ENCODE peak calls at places on chromosomes 13 and 19, in seven cellular contexts. H, O, J, Z, I, K and S are unnamed samples.

GRCh38 chr19:3570619-3571018 is 2.1 kb upstream of the HMG20B start:
- DNase-seq in Z (no peak), O (no peak), J (no peak), H (no peak), K (no peak), I (peak), S (no peak)

GRCh38 chr13:31209172-31209818 is 9.5 kb downstream of the B3GLCT start:
- DNase-seq in J (no peak), H (no peak), K (peak), Z (no peak), O (peak), I (no peak), S (peak)

GRCh38 chr19:10136936-10137335 is 17.2 kb upstream of the EIF3G start:
- DNase-seq in Z (no peak), H (no peak), I (no peak), J (no peak), K (no peak), O (no peak), S (no peak)

GRCh38 chr13:94192576-94192975 is 286.9 kb downstream of the DCT start:
- DNase-seq in K (no peak), J (no peak), O (peak), Z (no peak), H (no peak), I (peak), S (no peak)

GRCh38 chr13:61918841-61919240 is 503.2 kb upstream of the PCDH20 start:
- DNase-seq in K (no peak), H (no peak), J (no peak), O (no peak), I (no peak), Z (no peak), S (no peak)

GRCh38 chr13:33259296-33259695 is 26.3 kb downstream of the STARD13 start:
- DNase-seq in Z (no peak), O (peak), K (no peak), I (peak), H (no peak), J (no peak), S (no peak)

GRCh38 chr19:850221-850978 is 1.7 kb upstream of the ELANE start:
- DNase-seq in I (no peak), Z (no peak), H (no peak), O (peak), J (peak), K (no peak), S (no peak)

GRCh38 chr13:40058757-40059236 is 403.3 kb downstream of the COG6 start:
- DNase-seq in J (no peak), Z (peak), H (no peak), I (no peak), O (no peak), K (no peak), S (no peak)

GRCh38 chr13:100338265-100338664 is 249.4 kb downstream of the PCCA start:
- DNase-seq in I (no peak), J (no peak), H (no peak), K (no peak), O (no peak), Z (no peak), S (no peak)
- H3K4me3 ChIP-seq in I (no peak), J (no peak), H (no peak), K (no peak), O (no peak), Z (no peak), S (no peak)

GRCh38 chr13:92224052-92224821 is 825.8 kb downstream of the GPC5 start:
- DNase-seq in O (no peak), I (no peak), Z (no peak), K (no peak), J (no peak), H (no peak), S (peak)
- TF ChIP-seq POLR2AphosphoS5 in O (no peak), I (no peak), Z (no peak), K (no peak), J (no peak), H (no peak), S (no peak)

DNA sequence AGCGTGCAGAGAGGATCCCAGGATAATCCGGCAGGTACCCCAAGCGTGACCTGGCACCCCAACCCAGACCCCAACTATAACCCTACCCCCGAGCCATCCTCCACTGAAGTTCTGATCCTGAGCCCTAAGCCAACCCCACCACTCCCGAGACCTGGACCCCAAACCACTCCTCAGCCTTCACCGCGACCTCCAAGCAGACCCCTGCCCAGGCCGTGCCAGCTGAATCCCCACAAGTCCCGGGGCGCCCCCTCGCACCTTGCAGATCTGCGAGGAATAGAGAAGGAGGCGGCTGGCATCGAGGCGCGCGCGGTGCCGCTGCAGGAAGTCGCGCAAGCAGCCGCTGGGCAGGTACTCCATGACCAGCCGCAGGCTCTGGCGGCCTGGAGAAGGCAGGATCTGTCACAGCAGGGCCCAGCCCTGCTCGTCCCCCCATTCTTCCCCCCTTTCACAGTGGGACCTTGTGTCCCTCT is 10.1 kb upstream of the INSL3 start:
- DNase-seq in Z (no peak), J (no peak), O (peak), H (no peak), K (no peak), I (no peak), S (no peak)
- TF ChIP-seq EZH2 in Z (no peak), J (no peak), O (no peak), H (no peak), K (peak), I (no peak), S (no peak)

DNA sequence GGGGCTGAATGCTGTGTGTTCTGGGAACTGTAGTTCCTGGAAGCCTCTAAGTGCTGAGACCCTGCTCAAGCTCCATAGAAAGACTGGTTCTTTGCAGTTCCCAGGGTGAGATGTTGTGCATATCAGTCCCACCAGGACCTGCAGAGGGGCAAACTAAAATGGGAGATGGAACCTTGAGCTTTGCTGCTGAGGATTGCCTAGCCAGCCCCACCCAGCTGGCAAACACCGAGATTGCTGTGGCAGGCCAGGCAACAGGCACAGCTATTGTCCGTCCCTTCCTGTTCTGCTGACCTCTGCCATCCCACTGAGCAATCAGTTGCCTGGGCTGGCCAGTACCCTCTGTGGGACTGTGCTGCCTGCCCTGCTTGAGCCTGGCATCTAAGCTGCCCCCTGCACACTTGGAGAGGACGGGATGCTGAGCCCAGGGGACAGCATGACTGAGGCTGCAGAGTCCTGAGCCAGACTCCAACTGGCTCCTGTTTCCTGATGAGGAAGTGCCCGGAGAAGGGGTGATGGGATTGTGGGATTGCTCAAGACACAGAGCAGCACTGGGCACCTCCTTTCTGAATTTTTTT is 1.5 kb upstream of the GIPC1 start:
- DNase-seq in K (peak), H (no peak), J (no peak), Z (no peak), I (peak), O (peak), S (no peak)
- H3K4me3 ChIP-seq in K (no peak), H (no peak), J (no peak), Z (no peak), I (peak), O (no peak), S (no peak)

DNA sequence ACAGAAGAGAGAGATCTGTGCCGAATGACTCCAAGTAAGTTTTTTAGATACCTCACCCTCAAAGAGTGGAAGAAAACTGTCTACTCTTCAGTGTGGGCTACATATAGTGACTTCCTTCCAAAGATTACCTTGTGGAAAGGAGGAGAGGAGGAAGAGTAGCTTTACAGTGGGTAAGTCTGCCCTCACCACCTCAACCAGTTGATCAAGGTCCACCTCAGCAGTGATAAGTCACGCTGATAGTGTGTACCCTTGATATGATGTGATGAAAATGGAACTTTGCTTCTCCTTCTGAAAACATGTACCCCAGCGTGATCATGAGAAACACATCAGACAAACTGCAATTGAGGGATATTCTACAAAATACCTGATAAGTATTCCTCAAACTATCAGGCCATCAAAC is 20.6 kb downstream of the KLF5 start:
- DNase-seq in Z (no peak), H (no peak), O (no peak), J (no peak), K (no peak), I (no peak), S (no peak)
- TF ChIP-seq POLR2AphosphoS5 in Z (no peak), H (no peak), O (no peak), J (no peak), K (no peak), I (no peak), S (no peak)